ENCODE peak calls at places on chromosomes 12 and 14, in four cellular contexts. Y, N, B and S are unnamed samples.
A peak's percentile ranks its signal among the peaks of the same experiment; 100 is the strongest.

GRCh38 chr14:104546021-104546491 is 33.5 kb upstream of the C14orf180 start:
- DNase-seq in N (no peak), Y (no peak), B (no peak), S (no peak)

GRCh38 chr14:58368951-58369350 is 26.8 kb upstream of the TOMM20L start:
- DNase-seq in Y (no peak), B (no peak), N (peak; percentile 4), S (no peak)

GRCh38 chr14:68783408-68784297 is 9.2 kb downstream of the ZFP36L1 start:
- DNase-seq in N (no peak), Y (no peak), B (no peak), S (no peak)

GRCh38 chr14:65159281-65160062 is 57.2 kb upstream of the MAX start:
- DNase-seq in Y (no peak), N (no peak), B (no peak), S (peak; percentile 73)

GRCh38 chr14:74904623-74905503 is 18.2 kb downstream of the RPS6KL1 start:
- DNase-seq in B (no peak), Y (no peak), N (no peak), S (no peak)

GRCh38 chr14:105389534-105389933 is 8.8 kb upstream of the TEX22 start:
- DNase-seq in B (no peak), N (no peak), Y (no peak), S (no peak)

GRCh38 chr12:119334459-119335170 is at the start of gene CCDC60:
- DNase-seq in Y (no peak), B (no peak), N (no peak), S (no peak)

GRCh38 chr14:51880810-51881580 is 20.6 kb downstream of the GNG2 start:
- DNase-seq in N (peak; percentile 77), Y (no peak), B (no peak), S (no peak)

GRCh38 chr12:5864913-5865312 is 80.1 kb downstream of the ANO2 start:
- DNase-seq in B (no peak), N (no peak), Y (no peak), S (no peak)

GRCh38 chr14:73997108-73997943 is 21.8 kb downstream of the ENTPD5 start:
- DNase-seq in N (no peak), B (no peak), Y (no peak), S (no peak)

GRCh38 chr12:59375633-59376032 is 220.2 kb upstream of the SLC16A7 start:
- DNase-seq in Y (no peak), N (peak; percentile 5), B (no peak), S (no peak)

GRCh38 chr12:131038159-131038558 is 84.5 kb downstream of the ADGRD1 start:
- DNase-seq in Y (no peak), B (no peak), N (no peak), S (no peak)

GRCh38 chr12:116015525-116015924 is 262.0 kb downstream of the MED13L start:
- DNase-seq in N (peak; percentile 75), Y (no peak), B (no peak), S (peak; percentile 24)
- TF ChIP-seq CTCF in N (peak; percentile 65), Y (no peak), B (peak; percentile 71), S (no peak)

GRCh38 chr12:56751712-56752598 is at the start of gene PRIM1:
- DNase-seq in Y (peak; percentile 93), B (peak; percentile 85), N (peak; percentile 86), S (peak; percentile 95)
- TF ChIP-seq CTCF in Y (peak; percentile 73), B (peak; percentile 33), N (no peak), S (no peak)

DNA sequence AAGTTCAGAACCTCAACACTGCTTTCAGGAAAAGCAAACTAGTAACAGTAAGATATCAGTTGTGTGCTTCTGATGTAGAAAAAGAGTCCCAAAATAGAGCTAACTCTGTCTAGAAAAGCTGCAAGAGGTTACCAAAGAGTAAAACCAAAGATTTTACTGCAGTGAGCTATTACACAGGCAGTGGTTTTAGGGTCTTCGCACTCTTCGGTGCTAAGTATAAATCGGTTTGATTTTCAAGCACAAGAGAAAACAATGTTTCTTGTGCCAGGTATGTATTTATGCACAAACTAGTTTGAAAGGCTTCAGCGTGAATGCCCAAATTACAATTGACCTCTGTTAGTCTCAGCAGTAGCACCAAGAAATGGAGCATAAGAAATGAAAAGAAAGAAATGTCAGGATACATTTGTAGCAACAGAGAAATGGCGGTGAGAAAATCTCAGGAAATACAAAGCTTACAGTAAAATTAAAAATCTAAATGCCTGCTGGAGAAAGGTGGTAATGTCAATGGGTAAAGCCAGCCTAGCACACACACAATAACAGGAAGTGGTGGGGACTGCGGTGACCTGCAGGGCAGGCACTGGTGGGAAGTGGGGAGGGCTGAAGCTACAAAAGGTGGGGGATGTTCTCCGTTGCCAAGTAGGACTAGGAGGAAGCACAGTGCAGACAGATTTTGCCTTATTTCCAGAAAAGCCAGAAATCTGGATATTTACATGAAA is 18.0 kb upstream of the DYRK2 start:
- DNase-seq in Y (peak; percentile 25), B (no peak), N (peak; percentile 29), S (no peak)
- TF ChIP-seq CTCF in Y (no peak), B (peak; percentile 26), N (no peak), S (no peak)

GRCh38 chr12:12265035-12265434 is 1.8 kb downstream of the LRP6 start:
- DNase-seq in B (no peak), N (no peak), Y (no peak), S (no peak)
- TF ChIP-seq CTCF in B (no peak), N (no peak), Y (no peak), S (no peak)

DNA sequence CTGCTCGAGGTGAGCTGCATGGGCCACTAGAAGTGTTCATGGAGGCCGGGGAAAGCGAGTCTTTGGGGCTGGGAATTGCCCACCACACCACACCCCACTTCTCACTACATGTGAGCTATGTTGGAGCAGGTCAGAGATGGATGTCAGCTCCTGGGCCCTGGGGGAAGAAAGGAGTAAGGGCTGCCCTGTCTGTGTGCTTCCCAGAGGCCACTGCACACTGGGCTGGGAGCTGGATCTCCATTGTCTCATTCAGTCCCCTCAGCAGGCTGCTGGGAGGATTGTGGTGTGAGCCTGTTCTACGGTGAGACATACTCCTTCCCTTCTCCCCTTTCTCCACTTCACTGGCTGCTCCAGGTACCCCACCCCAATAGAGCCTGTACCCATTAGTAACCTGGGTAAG is 10.5 kb downstream of the FIGNL2 start:
- DNase-seq in B (no peak), N (no peak), Y (no peak), S (no peak)
- TF ChIP-seq CTCF in B (no peak), N (no peak), Y (no peak), S (no peak)

GRCh38 chr12:117671734-117672133 is 297.1 kb downstream of the KSR2 start:
- DNase-seq in B (peak; percentile 17), Y (peak; percentile 72), N (peak; percentile 0), S (peak; percentile 41)
- TF ChIP-seq CTCF in B (peak; percentile 54), Y (peak; percentile 59), N (no peak), S (peak; percentile 38)

DNA sequence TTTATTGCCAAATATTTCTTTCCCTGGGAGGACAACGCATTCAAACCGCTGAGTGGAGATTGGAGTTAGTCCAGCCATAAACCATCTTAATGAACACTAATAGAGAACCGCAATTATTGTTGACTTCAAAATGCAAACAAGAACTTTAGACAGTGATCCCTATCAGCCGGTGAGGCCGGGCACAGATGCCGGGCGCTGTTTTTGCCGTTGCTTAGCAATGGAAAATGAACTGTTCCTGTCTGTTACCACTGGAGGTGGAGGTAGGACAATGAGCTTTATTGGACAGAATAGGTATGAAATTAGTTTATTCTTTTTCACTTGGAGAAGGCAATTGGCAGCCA is 216.8 kb downstream of the TTC8 start:
- DNase-seq in N (no peak), Y (peak; percentile 51), B (no peak), S (no peak)
- TF ChIP-seq CTCF in N (peak; percentile 2), Y (no peak), B (no peak), S (no peak)

DNA sequence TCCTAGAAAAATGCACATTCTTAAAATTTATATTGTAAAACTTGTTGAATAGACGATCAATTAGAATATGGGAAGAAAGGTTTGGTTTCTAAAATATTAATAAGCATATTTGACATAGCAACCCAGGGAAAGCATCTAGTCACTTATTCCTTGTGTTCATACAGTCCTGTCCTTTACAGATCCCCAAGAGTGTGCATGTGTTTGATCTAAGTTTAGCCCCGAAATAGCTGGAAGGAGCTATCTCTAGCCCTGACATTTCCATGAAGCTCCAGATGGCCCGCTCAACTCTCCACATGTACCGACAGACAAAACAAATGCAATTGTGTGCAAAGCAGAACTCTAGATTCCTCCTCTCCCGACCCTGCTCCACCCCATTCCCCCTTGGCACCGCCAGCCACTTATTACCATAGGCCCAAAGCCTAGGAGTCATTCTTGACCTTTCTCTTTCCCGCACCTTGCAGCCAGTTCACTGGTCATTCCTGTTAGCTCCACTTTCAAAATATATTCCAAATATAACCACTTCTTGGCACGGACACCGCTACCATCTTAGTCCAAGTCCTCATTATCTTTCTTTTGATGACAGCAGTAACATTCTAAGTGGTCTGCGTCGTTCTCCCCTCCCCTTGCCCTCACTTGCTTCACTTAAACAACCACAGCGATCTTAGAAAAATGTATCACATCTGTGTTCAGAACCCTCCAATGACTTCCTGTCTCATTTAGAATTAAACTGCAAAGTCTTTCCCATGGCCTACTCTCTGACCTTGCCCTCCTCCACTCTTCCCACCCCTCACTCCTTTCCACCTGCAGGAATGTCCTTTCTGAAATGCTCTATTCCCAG is 45.5 kb upstream of the GZMB start:
- DNase-seq in B (no peak), Y (no peak), N (no peak), S (no peak)
- TF ChIP-seq CTCF in B (no peak), Y (no peak), N (no peak), S (no peak)

GRCh38 chr14:103027451-103027850 is 29.9 kb downstream of the CDC42BPB start:
- DNase-seq in N (no peak), B (no peak), Y (no peak), S (no peak)

GRCh38 chr14:103026988-103027387 is 30.4 kb downstream of the CDC42BPB start:
- DNase-seq in B (no peak), N (no peak), Y (no peak), S (no peak)

GRCh38 chr14:103028772-103029171 is 28.6 kb downstream of the CDC42BPB start:
- DNase-seq in Y (no peak), B (no peak), N (no peak), S (no peak)

GRCh38 chr14:103029936-103030335 is 27.4 kb downstream of the CDC42BPB start:
- DNase-seq in N (no peak), Y (no peak), B (no peak), S (no peak)

GRCh38 chr14:103028161-103028767 is 29.1 kb downstream of the CDC42BPB start:
- DNase-seq in Y (no peak), B (no peak), N (no peak), S (no peak)
- TF ChIP-seq CTCF in Y (no peak), B (no peak), N (no peak), S (no peak)